ENCODE peak calls at places on chromosome 20, in six cellular contexts. D is CD14-positive monocyte; Q is T-cell; L is mucosa of gallbladder; X is activated CD4-positive, alpha-beta T cell treated with anti-CD3 and anti-CD28 coated beads, Interleukin-2, amount 50 U/mL, for 4 hours; K is sciatic nerve. P is an unnamed sample.

GRCh38 chr20:44714701-44715494 is at the start of gene CCN5:
- DNase-seq in D (no peak), Q (no peak), L (peak), X (no peak), K (peak), P (no peak)

GRCh38 chr20:25336561-25337422 is 53.8 kb downstream of the ABHD12 start:
- DNase-seq in D (no peak), Q (no peak), L (no peak), X (no peak), K (no peak), P (no peak)

GRCh38 chr20:22700387-22700786 is 116.0 kb upstream of the FOXA2 start:
- DNase-seq in D (no peak), Q (no peak), L (no peak), X (no peak), K (no peak), P (no peak)

GRCh38 chr20:17796096-17796563 is 96.4 kb downstream of the BANF2 start:
- DNase-seq in D (no peak), Q (no peak), L (peak), X (no peak), K (no peak), P (no peak)

GRCh38 chr20:62843656-62844055 is 18.0 kb downstream of the TCFL5 start:
- DNase-seq in D (no peak), Q (no peak), L (no peak), X (no peak), K (no peak), P (no peak)

GRCh38 chr20:39534846-39535245 is 572.7 kb downstream of the DHX35 start:
- DNase-seq in D (no peak), Q (no peak), L (no peak), X (no peak), K (no peak), P (no peak)

GRCh38 chr20:63739129-63740069 is at the start of gene SLC2A4RG:
- DNase-seq in D (no peak), Q (no peak), L (peak), X (no peak), K (peak), P (peak)

GRCh38 chr20:48728042-48728837 is 99.6 kb downstream of the PREX1 start:
- DNase-seq in D (no peak), Q (no peak), L (no peak), X (no peak), K (peak), P (no peak)

GRCh38 chr20:59835448-59836395 is 97.7 kb downstream of the SYCP2 start:
- DNase-seq in D (no peak), Q (no peak), L (peak), X (no peak), K (no peak), P (no peak)

GRCh38 chr20:23189341-23189740 is 103.2 kb upstream of the CD93 start:
- DNase-seq in D (no peak), Q (no peak), L (no peak), X (no peak), K (no peak), P (no peak)

GRCh38 chr20:1281279-1282057 is 15.4 kb downstream of the SNPH start:
- DNase-seq in D (no peak), Q (no peak), L (no peak), X (no peak), K (no peak), P (no peak)

GRCh38 chr20:23267909-23268308 is 82.7 kb upstream of the NXT1 start:
- DNase-seq in D (no peak), Q (no peak), L (no peak), X (no peak), K (no peak), P (no peak)

GRCh38 chr20:38893056-38893455 is 33.2 kb upstream of the FAM83D start:
- DNase-seq in D (no peak), Q (no peak), L (no peak), X (no peak), K (no peak), P (no peak)

GRCh38 chr20:35499271-35499670 is 30.2 kb downstream of the C20orf173 start:
- DNase-seq in D (no peak), Q (no peak), L (no peak), X (no peak), K (no peak), P (no peak)

GRCh38 chr20:57714409-57715267 is 4.8 kb upstream of the PMEPA1 start:
- DNase-seq in D (no peak), Q (no peak), L (no peak), X (no peak), K (no peak), P (no peak)

GRCh38 chr20:36756482-36756881 is 10.6 kb upstream of the NDRG3 start:
- DNase-seq in D (no peak), Q (no peak), L (no peak), X (no peak), K (no peak), P (no peak)

GRCh38 chr20:58024241-58024721 is 204.2 kb downstream of the ANKRD60 start:
- DNase-seq in D (no peak), Q (no peak), L (no peak), X (no peak), K (no peak), P (no peak)

GRCh38 chr20:23602699-23603098 is 3.0 kb downstream of the CST9 start:
- DNase-seq in D (no peak), Q (no peak), L (no peak), X (no peak), K (no peak), P (no peak)

GRCh38 chr20:53265304-53265875 is 293.2 kb downstream of the TSHZ2 start:
- DNase-seq in D (no peak), Q (no peak), L (no peak), X (no peak), K (no peak), P (no peak)

GRCh38 chr20:51500936-51501335 is 41.6 kb downstream of the NFATC2 start:
- DNase-seq in D (peak), Q (peak), L (no peak), X (peak), K (no peak), P (no peak)

GRCh38 chr20:59932616-59933295 is 681 bp downstream of the SYCP2 start:
- DNase-seq in D (no peak), Q (no peak), L (no peak), X (no peak), K (peak), P (no peak)